ENCODE peak calls at places on chromosome 14, in eight cellular contexts. A is Calu3, V is osteocyte, W is germinal center, H is A549, L is IMR-90, U is NCI-H1092, S is GM12892. P is an unnamed sample.

GRCh38 chr14:26960049-26960688 is 362.3 kb upstream of the NOVA1 start:
- DNase-seq in A (no peak), V (no peak), W (no peak), H (no peak), L (no peak), U (no peak), S (no peak), P (no peak)

GRCh38 chr14:75467763-75468162 is 39.9 kb downstream of the JDP2 start:
- DNase-seq in A (no peak), V (no peak), W (no peak), H (no peak), L (no peak), U (no peak), S (no peak), P (no peak)

GRCh38 chr14:79491161-79491560 is 720.1 kb downstream of the DIO2 start:
- DNase-seq in A (no peak), V (no peak), W (no peak), H (no peak), L (no peak), U (no peak), S (no peak), P (no peak)

GRCh38 chr14:52650774-52651173 is 44.6 kb downstream of the ERO1A start:
- DNase-seq in A (no peak), V (no peak), W (no peak), H (no peak), L (no peak), U (no peak), S (no peak), P (no peak)

GRCh38 chr14:39492267-39492666 is 60.0 kb upstream of the FBXO33 start:
- DNase-seq in A (no peak), V (no peak), W (no peak), H (no peak), L (peak), U (no peak), S (no peak), P (no peak)

GRCh38 chr14:106277503-106277902 is 751.1 kb downstream of the TMEM121 start:
- DNase-seq in A (peak), V (no peak), W (peak), H (no peak), L (no peak), U (no peak), S (no peak), P (no peak)

GRCh38 chr14:43005807-43006206 is 1399.1 kb downstream of the LRFN5 start:
- DNase-seq in A (no peak), V (no peak), W (no peak), H (no peak), L (peak), U (no peak), S (no peak), P (no peak)

GRCh38 chr14:96098309-96098998 is 59.3 kb downstream of the C14orf132 start:
- DNase-seq in A (peak), V (no peak), W (no peak), H (peak), L (peak), U (peak), S (no peak), P (no peak)

GRCh38 chr14:62015945-62016344 is 253.7 kb downstream of the SNAPC1 start:
- DNase-seq in A (no peak), V (no peak), W (no peak), H (no peak), L (peak), U (peak), S (no peak), P (no peak)

GRCh38 chr14:92387610-92388009 is 64.6 kb downstream of the SLC24A4 start:
- DNase-seq in A (no peak), V (no peak), W (no peak), H (no peak), L (no peak), U (no peak), S (no peak), P (no peak)

P was measured in PC-9.